ENCODE peak calls at places on chromosomes 5 and 9, in ten cellular contexts. S is fibroblast of lung; U is AG09319; Z is NCI-H774; D is GM03348; E is CD4-positive, alpha-beta T cell; G is GM13976; C is dorsolateral prefrontal cortex; Y is cardiac fibroblast; M is WTC11. O is an unnamed sample.

GRCh38 chr9:36040271-36040925 is 3.7 kb downstream of the RECK start:
- DNase-seq in E (no peak), C (no peak), U (no peak), Z (no peak), Y (peak), M (no peak), D (no peak), G (no peak), S (peak), O (peak)

GRCh38 chr5:32908646-32909045 is 197.5 kb downstream of the NPR3 start:
- DNase-seq in Z (no peak), S (no peak), Y (no peak), U (no peak), G (no peak), M (no peak), D (no peak), C (no peak), E (no peak), O (no peak)

GRCh38 chr9:2336055-2336454 is 285.5 kb upstream of the VLDLR start:
- DNase-seq in C (no peak), G (no peak), D (no peak), Z (peak), Y (peak), E (no peak), S (peak), M (no peak), U (no peak), O (peak)

GRCh38 chr5:172845190-172845975 is 11.3 kb downstream of the ERGIC1 start:
- DNase-seq in Z (no peak), M (no peak), D (no peak), G (no peak), Y (no peak), C (no peak), S (no peak), E (no peak), U (no peak), O (no peak)

GRCh38 chr9:137445930-137446431 is 4.8 kb upstream of the ENTPD8 start:
- DNase-seq in Y (no peak), Z (no peak), S (no peak), G (no peak), M (no peak), C (no peak), E (no peak), D (no peak), U (no peak), O (no peak)

GRCh38 chr9:134283111-134283515 is 43.1 kb upstream of the RXRA start:
- DNase-seq in M (no peak), Y (peak), S (peak), G (no peak), U (peak), C (peak), E (no peak), Z (no peak), D (peak), O (peak)

GRCh38 chr5:126920291-126920690 is 110.1 kb downstream of the MARCHF3 start:
- DNase-seq in S (peak), Y (peak), D (peak), M (no peak), C (no peak), G (no peak), U (peak), Z (no peak), E (no peak), O (no peak)

GRCh38 chr9:134187110-134187531 is 22.8 kb upstream of the RNU6ATAC start:
- DNase-seq in G (no peak), M (no peak), Z (no peak), E (no peak), U (no peak), Y (no peak), C (no peak), S (no peak), D (no peak), O (no peak)

GRCh38 chr9:137455361-137455991 is 3.7 kb downstream of the NSMF start:
- DNase-seq in M (no peak), E (no peak), S (no peak), G (no peak), U (no peak), D (no peak), Z (no peak), C (no peak), Y (no peak), O (no peak)

GRCh38 chr5:156411131-156411727 is 84.3 kb downstream of the SGCD start:
- DNase-seq in M (no peak), E (no peak), D (peak), G (no peak), Z (no peak), Y (no peak), U (peak), S (peak), C (no peak), O (peak)

GRCh38 chr5:65394078-65394477 is 87.6 kb downstream of the ADAMTS6 start:
- DNase-seq in S (peak), C (no peak), M (no peak), D (peak), E (no peak), U (peak), G (no peak), Y (peak), Z (no peak), O (peak)

GRCh38 chr9:22809371-22809770 is 362.7 kb downstream of the DMRTA1 start:
- DNase-seq in E (no peak), G (no peak), Y (no peak), S (no peak), Z (no peak), M (no peak), D (no peak), U (no peak), C (no peak), O (no peak)

O was measured in myocyte.